ENCODE peak calls at places on chromosomes 16 and 17, in ten cellular contexts. E is T-cell; K is stimulated activated CD4-positive, alpha-beta T cell treated with anti-CD3 and anti-CD28 coated beads, TNF-alpha, amount 100 ng/mL, for 24 hours; O is activated CD8-positive, alpha-beta T cell treated with anti-CD3 and anti-CD28 coated beads, Interleukin-2, amount 10 ng/mL, durations not matched to agents 7 days and 5 days; C is H7; D is naive thymus-derived CD4-positive, alpha-beta T cell; A is ACHN; N is effector CD4-positive, alpha-beta T cell; X is activated T-cell treated with anti-CD3 and anti-CD28 coated beads, Interleukin-2, amount 50 U/mL, for 72 hours; P is activated CD8-positive, alpha-beta memory T cell treated with anti-CD3 and anti-CD28 coated beads, Interleukin-2, amount 10 ng/mL, durations not matched to agents 7 days and 5 days. R is an unnamed sample.

GRCh38 chr17:31404028-31404949 is 12.8 kb downstream of the RAB11FIP4 start:
- DNase-seq in C (peak), K (no peak), E (no peak), D (no peak), P (no peak), A (no peak), N (no peak), X (no peak), O (no peak), R (no peak)

GRCh38 chr17:34981538-34982241 is 1.4 kb downstream of the LIG3 start:
- DNase-seq in O (no peak), A (no peak), K (no peak), X (no peak), P (no peak), N (no peak), D (no peak), C (peak), E (no peak), R (peak)

GRCh38 chr16:75074920-75075687 is 41.5 kb downstream of the LDHD start:
- DNase-seq in K (peak), E (peak), A (no peak), N (peak), X (peak), C (no peak), P (peak), O (peak), D (peak), R (no peak)

GRCh38 chr16:70715113-70715711 is 29.4 kb upstream of the MTSS2 start:
- DNase-seq in C (no peak), K (no peak), A (peak), D (no peak), N (no peak), O (no peak), X (no peak), P (no peak), E (no peak), R (peak)

GRCh38 chr17:72634621-72635020 is 457.9 kb downstream of the SLC39A11 start:
- DNase-seq in P (peak), C (no peak), N (no peak), D (no peak), K (no peak), O (no peak), E (no peak), X (peak), A (no peak), R (no peak)

GRCh38 chr16:89598199-89598598 is 15.2 kb upstream of the DPEP1 start:
- DNase-seq in N (no peak), X (no peak), O (peak), D (no peak), A (peak), P (no peak), C (no peak), K (no peak), E (no peak), R (no peak)

GRCh38 chr17:72790194-72790593 is 302.3 kb downstream of the SLC39A11 start:
- DNase-seq in O (no peak), C (no peak), X (no peak), N (no peak), K (no peak), E (no peak), D (no peak), A (no peak), P (no peak), R (no peak)

GRCh38 chr16:57091200-57091989 is 988 bp upstream of the CPNE2 start:
- DNase-seq in P (no peak), E (no peak), O (no peak), A (peak), N (no peak), D (no peak), K (no peak), X (no peak), C (peak), R (no peak)

GRCh38 chr16:47492428-47493357 is 31.6 kb downstream of the PHKB start:
- DNase-seq in P (no peak), X (no peak), A (no peak), N (no peak), E (no peak), K (no peak), O (no peak), D (no peak), C (peak), R (no peak)

GRCh38 chr17:9968881-9969280 is 63.8 kb upstream of the RCVRN start:
- DNase-seq in N (no peak), K (no peak), D (no peak), O (no peak), X (no peak), C (no peak), P (no peak), E (no peak), A (no peak), R (no peak)

GRCh38 chr17:57609878-57610270 is 135.2 kb downstream of the CCDC182 start:
- DNase-seq in K (no peak), O (no peak), A (no peak), X (no peak), N (no peak), D (no peak), C (no peak), P (no peak), E (no peak), R (no peak)

GRCh38 chr16:87598431-87598830 is 3.9 kb upstream of the JPH3 start:
- DNase-seq in X (no peak), D (no peak), E (no peak), C (no peak), K (no peak), P (no peak), N (no peak), A (no peak), O (no peak), R (no peak)

GRCh38 chr16:49580751-49581303 is 207.2 kb downstream of the C16orf78 start:
- DNase-seq in X (no peak), E (no peak), D (no peak), A (no peak), P (no peak), O (no peak), N (no peak), C (no peak), K (no peak), R (no peak)

GRCh38 chr16:2787961-2788360 is 601 bp upstream of the PRSS33 start:
- DNase-seq in C (peak), O (no peak), X (no peak), N (no peak), A (no peak), E (no peak), P (no peak), D (no peak), K (no peak), R (no peak)

GRCh38 chr17:73717690-73718089 is 73.4 kb upstream of the SDK2 start:
- DNase-seq in P (no peak), X (no peak), O (no peak), K (no peak), C (no peak), N (no peak), E (no peak), D (no peak), A (no peak), R (no peak)

GRCh38 chr17:69335018-69335417 is 8.1 kb upstream of the ABCA5 start:
- DNase-seq in K (no peak), E (no peak), D (no peak), N (no peak), P (no peak), O (no peak), X (no peak), C (peak), A (peak), R (no peak)

GRCh38 chr17:72338847-72339790 is 218.3 kb downstream of the SOX9 start:
- DNase-seq in A (peak), O (no peak), P (no peak), X (no peak), E (no peak), K (no peak), C (no peak), N (no peak), D (no peak), R (no peak)